ENCODE peak calls at places on chromosomes 5 and 9, in five cellular contexts. N is T follicular helper cell, A is Panc1, T is astrocyte, U is M059J. R is an unnamed sample.
A peak's percentile ranks its signal among the peaks of the same experiment; 100 is the strongest.

GRCh38 chr5:32276173-32276853 is 36.4 kb downstream of the MTMR12 start:
- DNase-seq in T (peak; percentile 62), N (no peak), U (peak; percentile 75), A (no peak), R (no peak)

GRCh38 chr9:95763006-95763405 is 112.5 kb upstream of the ERCC6L2 start:
- DNase-seq in T (no peak), A (no peak), U (no peak), N (no peak), R (no peak)

GRCh38 chr9:35847786-35848185 is 18.8 kb downstream of the TMEM8B start:
- DNase-seq in N (no peak), U (no peak), A (no peak), T (no peak), R (no peak)

GRCh38 chr5:159217236-159217635 is 7.9 kb upstream of the RNF145 start:
- DNase-seq in U (no peak), N (no peak), A (no peak), T (no peak), R (no peak)

GRCh38 chr5:36704131-36704530 is 97.7 kb downstream of the SLC1A3 start:
- DNase-seq in N (no peak), T (no peak), A (no peak), U (no peak), R (no peak)

GRCh38 chr5:143707797-143708196 is 104.2 kb upstream of the HMHB1 start:
- DNase-seq in A (no peak), T (peak; percentile 82), N (no peak), U (no peak), R (no peak)

GRCh38 chr9:80968611-80969010 is 720.7 kb downstream of the TLE1 start:
- DNase-seq in A (no peak), N (no peak), T (peak; percentile 88), U (peak; percentile 71), R (no peak)

GRCh38 chr5:5135957-5136676 is 4.0 kb upstream of the ADAMTS16 start:
- DNase-seq in U (peak; percentile 64), T (no peak), A (peak; percentile 81), N (no peak), R (no peak)

GRCh38 chr5:67166460-67166871 is 30.1 kb downstream of the CD180 start:
- DNase-seq in U (peak; percentile 5), N (peak; percentile 45), T (no peak), A (no peak), R (peak; percentile 43)

GRCh38 chr5:137344723-137345322 is 154.3 kb downstream of the SPOCK1 start:
- DNase-seq in T (peak; percentile 29), U (peak; percentile 47), N (no peak), A (peak; percentile 61), R (no peak)

GRCh38 chr9:137318976-137319375 is 16.9 kb upstream of the NRARP start:
- DNase-seq in A (no peak), N (no peak), U (peak; percentile 63), T (no peak), R (no peak)

GRCh38 chr5:51381801-51382507 is 1.3 kb upstream of the ISL1 start:
- DNase-seq in N (no peak), A (no peak), U (no peak), T (no peak), R (no peak)

GRCh38 chr9:129667378-129667777 is 1.9 kb downstream of the PRRX2 start:
- DNase-seq in A (no peak), U (no peak), T (no peak), N (no peak), R (no peak)

GRCh38 chr5:93595420-93596136 is 12.6 kb downstream of the NR2F1 start:
- DNase-seq in T (no peak), U (no peak), N (no peak), A (no peak), R (no peak)

GRCh38 chr9:134887219-134887618 is 6.6 kb downstream of the FCN2 start:
- DNase-seq in T (no peak), N (no peak), A (no peak), U (no peak), R (no peak)

GRCh38 chr9:137554349-137554748 is 2.7 kb downstream of the MRPL41 start:
- DNase-seq in U (no peak), A (no peak), N (no peak), T (no peak), R (no peak)

GRCh38 chr5:143204474-143205246 is 198.8 kb downstream of the NR3C1 start:
- DNase-seq in T (peak; percentile 77), A (no peak), N (no peak), U (peak; percentile 47), R (no peak)

GRCh38 chr5:76622973-76623596 is at the start of gene F2RL2:
- DNase-seq in N (no peak), A (no peak), T (peak; percentile 88), U (peak; percentile 83), R (no peak)

GRCh38 chr5:132334812-132335211 is 34.7 kb upstream of the SLC22A5 start:
- DNase-seq in T (peak; percentile 12), N (no peak), A (peak; percentile 38), U (peak; percentile 20), R (no peak)

GRCh38 chr5:170589643-170590042 is 85.8 kb downstream of the KCNIP1 start:
- DNase-seq in N (no peak), T (no peak), A (no peak), U (no peak), R (no peak)

GRCh38 chr9:114908104-114908621 is 22.2 kb downstream of the TNFSF8 start:
- DNase-seq in T (peak; percentile 47), U (peak; percentile 100), N (no peak), A (no peak), R (no peak)

GRCh38 chr5:130605200-130605599 is 559.9 kb downstream of the HINT1 start:
- DNase-seq in T (no peak), N (no peak), U (peak; percentile 1), A (no peak), R (no peak)

GRCh38 chr5:127004721-127005120 is 25.6 kb downstream of the MARCHF3 start:
- DNase-seq in T (no peak), A (no peak), U (no peak), N (no peak), R (no peak)

GRCh38 chr5:180353226-180353962 is at the start of gene GFPT2:
- DNase-seq in T (peak; percentile 47), N (peak; percentile 67), A (no peak), U (peak; percentile 70), R (peak; percentile 62)

GRCh38 chr5:178357127-178357526 is 124.5 kb upstream of the PHYKPL start:
- DNase-seq in N (no peak), A (no peak), T (no peak), U (no peak), R (no peak)

GRCh38 chr9:35904338-35904737 is 1.7 kb upstream of the HRCT1 start:
- DNase-seq in U (no peak), T (no peak), N (no peak), A (no peak), R (no peak)

GRCh38 chr9:130180516-130180915 is 8.3 kb downstream of the NCS1 start:
- DNase-seq in N (no peak), A (no peak), U (no peak), T (no peak), R (no peak)

GRCh38 chr9:93650448-93650847 is 74.1 kb downstream of the PHF2 start:
- DNase-seq in T (no peak), N (no peak), A (no peak), U (no peak), R (no peak)

GRCh38 chr5:138439537-138440225 is 824 bp downstream of the REEP2 start:
- DNase-seq in T (no peak), A (no peak), N (no peak), U (no peak), R (no peak)

GRCh38 chr5:7397005-7397546 is 1.1 kb downstream of the ADCY2 start:
- DNase-seq in N (no peak), U (no peak), A (no peak), T (peak; percentile 25), R (no peak)

GRCh38 chr9:99259231-99259918 is 37.3 kb downstream of the SEC61B start:
- DNase-seq in A (no peak), N (peak; percentile 7), U (peak; percentile 32), T (peak; percentile 20), R (peak; percentile 18)

GRCh38 chr9:131436865-131437271 is 43.0 kb downstream of the PRRC2B start:
- DNase-seq in T (no peak), N (no peak), U (no peak), A (no peak), R (no peak)

GRCh38 chr5:11390369-11390768 is 513.9 kb downstream of the CTNND2 start:
- DNase-seq in U (peak; percentile 93), N (no peak), T (peak; percentile 67), A (no peak), R (no peak)

GRCh38 chr5:94241288-94241651 is 377.1 kb downstream of the KIAA0825 start:
- DNase-seq in U (peak; percentile 83), A (no peak), T (peak; percentile 92), N (no peak), R (no peak)

GRCh38 chr5:179780343-179780742 is 13.4 kb upstream of the LTC4S start:
- DNase-seq in U (no peak), N (no peak), T (no peak), A (no peak), R (no peak)

GRCh38 chr9:136052433-136052880 is 42.6 kb downstream of the NACC2 start:
- DNase-seq in N (no peak), U (peak; percentile 83), T (no peak), A (no peak), R (no peak)

GRCh38 chr9:69758001-69758730 is 1.6 kb downstream of the PTAR1 start:
- DNase-seq in T (peak; percentile 71), N (no peak), A (no peak), U (peak; percentile 22), R (no peak)